ENCODE peak calls at places on chromosomes 2 and 18, in nine cellular contexts. One of them, this sample, is unnamed. For H3K9me3, the result is how much of the 10 kb centered on the place peaks cover.

GRCh38 chr2:101745711-101746694 is 48.5 kb downstream of the MAP4K4 start:
- DNase-seq in small intestine: no peak
- DNase-seq in GM23248: peak
- DNase-seq in left ventricle myocardium inferior: no peak
- DNase-seq in CD4-positive, alpha-beta T cell: no peak
- DNase-seq in H9: no peak
- DNase-seq in psoas muscle: no peak
- DNase-seq in neural progenitor cell: no peak
- DNase-seq in uterus: no peak
- DNase-seq in this sample: no peak

GRCh38 chr2:105215586-105216192 is 25.9 kb upstream of the GPR45 start:
- DNase-seq in H9: no peak
- DNase-seq in CD4-positive, alpha-beta T cell: no peak
- DNase-seq in small intestine: no peak
- DNase-seq in uterus: no peak
- DNase-seq in psoas muscle: no peak
- DNase-seq in neural progenitor cell: no peak
- DNase-seq in left ventricle myocardium inferior: no peak
- DNase-seq in GM23248: no peak
- DNase-seq in this sample: no peak

GRCh38 chr2:138267161-138267901 is 234.2 kb upstream of the SPOPL start:
- DNase-seq in neural progenitor cell: no peak
- DNase-seq in H9: no peak
- DNase-seq in uterus: no peak
- DNase-seq in small intestine: no peak
- DNase-seq in GM23248: peak
- DNase-seq in psoas muscle: no peak
- DNase-seq in left ventricle myocardium inferior: no peak
- DNase-seq in CD4-positive, alpha-beta T cell: no peak
- DNase-seq in this sample: no peak

GRCh38 chr2:84970956-84971798 is at the start of gene KCMF1:
- DNase-seq in small intestine: peak
- DNase-seq in uterus: peak
- DNase-seq in H9: peak
- DNase-seq in left ventricle myocardium inferior: peak
- DNase-seq in CD4-positive, alpha-beta T cell: peak
- DNase-seq in psoas muscle: peak
- DNase-seq in neural progenitor cell: peak
- DNase-seq in GM23248: peak
- DNase-seq in this sample: peak

GRCh38 chr18:5238371-5238758 is 41.3 kb upstream of the AKAIN1 start:
- DNase-seq in CD4-positive, alpha-beta T cell: peak
- DNase-seq in uterus: peak
- DNase-seq in neural progenitor cell: peak
- DNase-seq in small intestine: peak
- DNase-seq in GM23248: peak
- DNase-seq in H9: peak
- DNase-seq in left ventricle myocardium inferior: peak
- DNase-seq in psoas muscle: peak
- DNase-seq in this sample: peak

GRCh38 chr2:238910751-238911351 is 63.0 kb downstream of the TWIST2 start:
- DNase-seq in uterus: peak
- DNase-seq in neural progenitor cell: no peak
- DNase-seq in left ventricle myocardium inferior: no peak
- DNase-seq in small intestine: peak
- DNase-seq in CD4-positive, alpha-beta T cell: no peak
- DNase-seq in H9: no peak
- DNase-seq in GM23248: peak
- DNase-seq in psoas muscle: no peak
- DNase-seq in this sample: no peak

GRCh38 chr2:104758199-104758620 is 95.7 kb upstream of the POU3F3 start:
- DNase-seq in small intestine: no peak
- DNase-seq in GM23248: peak
- DNase-seq in psoas muscle: no peak
- DNase-seq in uterus: no peak
- DNase-seq in H9: peak
- DNase-seq in left ventricle myocardium inferior: no peak
- DNase-seq in neural progenitor cell: peak
- DNase-seq in CD4-positive, alpha-beta T cell: no peak
- DNase-seq in this sample: no peak

GRCh38 chr2:109531221-109531620 is 82.5 kb downstream of the SEPTIN10 start:
- DNase-seq in uterus: no peak
- DNase-seq in neural progenitor cell: no peak
- DNase-seq in psoas muscle: no peak
- DNase-seq in GM23248: no peak
- DNase-seq in left ventricle myocardium inferior: no peak
- DNase-seq in CD4-positive, alpha-beta T cell: no peak
- DNase-seq in H9: no peak
- DNase-seq in small intestine: no peak
- DNase-seq in this sample: no peak

GRCh38 chr2:96205888-96206287 is 2.7 kb downstream of the STARD7 start:
- DNase-seq in CD4-positive, alpha-beta T cell: no peak
- DNase-seq in left ventricle myocardium inferior: no peak
- DNase-seq in neural progenitor cell: no peak
- DNase-seq in psoas muscle: no peak
- DNase-seq in small intestine: peak
- DNase-seq in uterus: no peak
- DNase-seq in H9: no peak
- DNase-seq in GM23248: peak
- DNase-seq in this sample: no peak

GRCh38 chr2:189580267-189580661 is 322 bp downstream of the SLC40A1 start:
- DNase-seq in neural progenitor cell: peak
- DNase-seq in small intestine: no peak
- DNase-seq in uterus: peak
- DNase-seq in H9: peak
- DNase-seq in psoas muscle: peak
- DNase-seq in left ventricle myocardium inferior: peak
- DNase-seq in GM23248: no peak
- DNase-seq in CD4-positive, alpha-beta T cell: peak
- DNase-seq in this sample: peak

GRCh38 chr2:72895759-72896281 is 8.6 kb downstream of the SPR start:
- DNase-seq in left ventricle myocardium inferior: no peak
- DNase-seq in GM23248: peak
- DNase-seq in H9: no peak
- DNase-seq in neural progenitor cell: peak
- DNase-seq in CD4-positive, alpha-beta T cell: no peak
- DNase-seq in uterus: peak
- DNase-seq in small intestine: peak
- DNase-seq in psoas muscle: no peak
- DNase-seq in this sample: no peak

GRCh38 chr2:45494275-45494977 is 116.6 kb downstream of the SRBD1 start:
- DNase-seq in neural progenitor cell: peak
- DNase-seq in small intestine: peak
- DNase-seq in psoas muscle: no peak
- DNase-seq in GM23248: peak
- DNase-seq in left ventricle myocardium inferior: no peak
- DNase-seq in uterus: no peak
- DNase-seq in CD4-positive, alpha-beta T cell: no peak
- DNase-seq in H9: no peak
- DNase-seq in this sample: no peak

GRCh38 chr2:99816908-99817307 is 325.5 kb downstream of the AFF3 start:
- DNase-seq in H9: no peak
- DNase-seq in GM23248: no peak
- DNase-seq in left ventricle myocardium inferior: no peak
- DNase-seq in psoas muscle: no peak
- DNase-seq in uterus: no peak
- DNase-seq in small intestine: no peak
- DNase-seq in CD4-positive, alpha-beta T cell: no peak
- DNase-seq in neural progenitor cell: no peak
- DNase-seq in this sample: no peak

GRCh38 chr2:72745679-72746368 is 80.0 kb downstream of the EXOC6B start:
- DNase-seq in GM23248: peak
- DNase-seq in uterus: no peak
- DNase-seq in CD4-positive, alpha-beta T cell: no peak
- DNase-seq in psoas muscle: no peak
- DNase-seq in left ventricle myocardium inferior: no peak
- DNase-seq in H9: no peak
- DNase-seq in neural progenitor cell: peak
- DNase-seq in small intestine: peak
- DNase-seq in this sample: no peak

GRCh38 chr2:60365556-60365955 is 187.9 kb downstream of the BCL11A start:
- DNase-seq in small intestine: no peak
- DNase-seq in uterus: no peak
- DNase-seq in H9: peak
- DNase-seq in GM23248: no peak
- DNase-seq in neural progenitor cell: no peak
- DNase-seq in left ventricle myocardium inferior: no peak
- DNase-seq in psoas muscle: no peak
- DNase-seq in CD4-positive, alpha-beta T cell: no peak
- DNase-seq in this sample: no peak

GRCh38 chr2:54632733-54633692 is 90.4 kb upstream of the EML6 start:
- DNase-seq in small intestine: no peak
- DNase-seq in uterus: no peak
- DNase-seq in CD4-positive, alpha-beta T cell: no peak
- DNase-seq in left ventricle myocardium inferior: no peak
- DNase-seq in H9: no peak
- DNase-seq in psoas muscle: peak
- DNase-seq in neural progenitor cell: no peak
- DNase-seq in GM23248: peak
- DNase-seq in this sample: no peak

GRCh38 chr18:63505566-63506335 is 29.0 kb downstream of the SERPINB5 start:
- DNase-seq in left ventricle myocardium inferior: no peak
- DNase-seq in small intestine: peak
- DNase-seq in H9: peak
- DNase-seq in neural progenitor cell: peak
- DNase-seq in GM23248: peak
- DNase-seq in psoas muscle: no peak
- DNase-seq in CD4-positive, alpha-beta T cell: no peak
- DNase-seq in uterus: no peak
- DNase-seq in this sample: no peak

GRCh38 chr2:238869293-238870124 is 21.6 kb downstream of the TWIST2 start:
- DNase-seq in left ventricle myocardium inferior: no peak
- DNase-seq in uterus: no peak
- DNase-seq in GM23248: peak
- DNase-seq in CD4-positive, alpha-beta T cell: no peak
- DNase-seq in small intestine: no peak
- DNase-seq in psoas muscle: no peak
- DNase-seq in neural progenitor cell: no peak
- DNase-seq in H9: no peak
- DNase-seq in this sample: no peak

GRCh38 chr2:172342056-172342455 is 85.3 kb upstream of the ITGA6 start:
- DNase-seq in small intestine: peak
- DNase-seq in H9: no peak
- DNase-seq in GM23248: no peak
- DNase-seq in left ventricle myocardium inferior: peak
- DNase-seq in psoas muscle: no peak
- DNase-seq in uterus: peak
- DNase-seq in neural progenitor cell: no peak
- DNase-seq in CD4-positive, alpha-beta T cell: no peak
- DNase-seq in this sample: no peak

GRCh38 chr18:75140296-75140695 is 68.6 kb downstream of the PTGR3 start:
- DNase-seq in psoas muscle: no peak
- DNase-seq in neural progenitor cell: no peak
- DNase-seq in uterus: no peak
- DNase-seq in GM23248: no peak
- DNase-seq in CD4-positive, alpha-beta T cell: no peak
- DNase-seq in small intestine: no peak
- DNase-seq in left ventricle myocardium inferior: no peak
- DNase-seq in H9: no peak
- DNase-seq in this sample: no peak

GRCh38 chr18:36457683-36458082 is 160.2 kb downstream of the FHOD3 start:
- DNase-seq in small intestine: no peak
- DNase-seq in CD4-positive, alpha-beta T cell: no peak
- DNase-seq in left ventricle myocardium inferior: no peak
- DNase-seq in H9: no peak
- DNase-seq in neural progenitor cell: no peak
- DNase-seq in GM23248: no peak
- DNase-seq in uterus: no peak
- DNase-seq in psoas muscle: no peak
- DNase-seq in this sample: no peak

GRCh38 chr2:27831279-27832050 is 58.7 kb downstream of the RBKS start:
- DNase-seq in H9: no peak
- DNase-seq in uterus: no peak
- DNase-seq in neural progenitor cell: no peak
- DNase-seq in CD4-positive, alpha-beta T cell: no peak
- DNase-seq in GM23248: peak
- DNase-seq in psoas muscle: no peak
- DNase-seq in left ventricle myocardium inferior: no peak
- DNase-seq in small intestine: no peak
- DNase-seq in this sample: no peak

GRCh38 chr18:3624818-3625716 is 175.1 kb downstream of the TGIF1 start:
- DNase-seq in small intestine: peak
- DNase-seq in H9: no peak
- DNase-seq in left ventricle myocardium inferior: no peak
- DNase-seq in GM23248: peak
- DNase-seq in psoas muscle: no peak
- DNase-seq in CD4-positive, alpha-beta T cell: peak
- DNase-seq in neural progenitor cell: no peak
- DNase-seq in uterus: no peak
- DNase-seq in this sample: peak

GRCh38 chr2:161308178-161308955 is at the start of gene PSMD14:
- DNase-seq in left ventricle myocardium inferior: peak
- DNase-seq in psoas muscle: peak
- DNase-seq in neural progenitor cell: peak
- DNase-seq in CD4-positive, alpha-beta T cell: peak
- DNase-seq in uterus: peak
- DNase-seq in small intestine: peak
- DNase-seq in GM23248: peak
- DNase-seq in H9: peak
- DNase-seq in this sample: peak
- H3K9me3 ChIP-seq in left ventricle myocardium inferior: under half
- H3K9me3 ChIP-seq in psoas muscle: under half
- H3K9me3 ChIP-seq in neural progenitor cell: under half
- H3K9me3 ChIP-seq in CD4-positive, alpha-beta T cell: under half
- H3K9me3 ChIP-seq in uterus: under half
- H3K9me3 ChIP-seq in small intestine: under half
- H3K9me3 ChIP-seq in GM23248: under half
- H3K9me3 ChIP-seq in H9: under half
- H3K9me3 ChIP-seq in this sample: under half

GRCh38 chr2:229783108-229783721 is 68.9 kb upstream of the DNER start:
- DNase-seq in H9: no peak
- DNase-seq in left ventricle myocardium inferior: no peak
- DNase-seq in small intestine: no peak
- DNase-seq in neural progenitor cell: no peak
- DNase-seq in psoas muscle: no peak
- DNase-seq in GM23248: no peak
- DNase-seq in uterus: no peak
- DNase-seq in CD4-positive, alpha-beta T cell: no peak
- DNase-seq in this sample: no peak
- H3K9me3 ChIP-seq in H9: under half
- H3K9me3 ChIP-seq in left ventricle myocardium inferior: under half
- H3K9me3 ChIP-seq in small intestine: under half
- H3K9me3 ChIP-seq in neural progenitor cell: under half
- H3K9me3 ChIP-seq in psoas muscle: under half
- H3K9me3 ChIP-seq in GM23248: under half
- H3K9me3 ChIP-seq in uterus: under half
- H3K9me3 ChIP-seq in CD4-positive, alpha-beta T cell: under half
- H3K9me3 ChIP-seq in this sample: under half

GRCh38 chr2:240423788-240424191 is 11.7 kb upstream of the GPC1 start:
- DNase-seq in neural progenitor cell: no peak
- DNase-seq in left ventricle myocardium inferior: peak
- DNase-seq in small intestine: no peak
- DNase-seq in CD4-positive, alpha-beta T cell: no peak
- DNase-seq in psoas muscle: no peak
- DNase-seq in H9: peak
- DNase-seq in uterus: no peak
- DNase-seq in GM23248: no peak
- DNase-seq in this sample: peak
- H3K9me3 ChIP-seq in neural progenitor cell: under half
- H3K9me3 ChIP-seq in left ventricle myocardium inferior: under half
- H3K9me3 ChIP-seq in small intestine: under half
- H3K9me3 ChIP-seq in CD4-positive, alpha-beta T cell: under half
- H3K9me3 ChIP-seq in psoas muscle: under half
- H3K9me3 ChIP-seq in H9: under half
- H3K9me3 ChIP-seq in uterus: under half
- H3K9me3 ChIP-seq in GM23248: under half
- H3K9me3 ChIP-seq in this sample: under half

GRCh38 chr2:89834306-89834705 is 1142.8 kb downstream of the RPIA start:
- DNase-seq in CD4-positive, alpha-beta T cell: no peak
- DNase-seq in neural progenitor cell: no peak
- DNase-seq in uterus: no peak
- DNase-seq in GM23248: no peak
- DNase-seq in left ventricle myocardium inferior: no peak
- DNase-seq in H9: no peak
- DNase-seq in small intestine: no peak
- DNase-seq in psoas muscle: no peak
- DNase-seq in this sample: no peak
- H3K9me3 ChIP-seq in CD4-positive, alpha-beta T cell: under half
- H3K9me3 ChIP-seq in neural progenitor cell: under half
- H3K9me3 ChIP-seq in uterus: under half
- H3K9me3 ChIP-seq in GM23248: under half
- H3K9me3 ChIP-seq in left ventricle myocardium inferior: under half
- H3K9me3 ChIP-seq in H9: under half
- H3K9me3 ChIP-seq in small intestine: under half
- H3K9me3 ChIP-seq in psoas muscle: under half
- H3K9me3 ChIP-seq in this sample: half or more

This sample was measured in T-helper 17 cell.